ENCODE peak calls at places on chromosomes 6 and 20, in eight cellular contexts. Z is GM23338, W is HCT116, Y is upper lobe of left lung, H is GM12878, D is Panc1, T is HepG2, P is K562. S is an unnamed sample.

GRCh38 chr6:5290097-5290496 is 28.8 kb downstream of the FARS2 start:
- ATAC-seq in Z (no peak), D (no peak), P (no peak), Y (no peak), T (no peak), W (no peak), H (no peak), S (no peak)

GRCh38 chr6:2791124-2792050 is 26.2 kb downstream of the WRNIP1 start:
- ATAC-seq in T (peak; percentile 94), Z (peak; percentile 92), D (peak; percentile 94), W (peak; percentile 89), P (peak; percentile 97), Y (peak; percentile 83), H (peak; percentile 97), S (peak; percentile 88)

GRCh38 chr6:159521962-159522361 is 171.1 kb downstream of the SOD2 start:
- ATAC-seq in T (no peak), W (no peak), Y (no peak), Z (no peak), D (no peak), H (no peak), P (no peak), S (no peak)

GRCh38 chr6:56324396-56324795 is 77.0 kb upstream of the COL21A1 start:
- ATAC-seq in D (no peak), Y (no peak), H (no peak), T (peak; percentile 35), Z (no peak), W (no peak), P (no peak), S (peak; percentile 28)

GRCh38 chr6:148869589-148869988 is 122.8 kb downstream of the UST start:
- ATAC-seq in T (no peak), H (no peak), P (no peak), Z (no peak), W (peak; percentile 49), D (no peak), Y (no peak), S (peak; percentile 30)

GRCh38 chr6:116433313-116433712 is 27.9 kb upstream of the CALHM6 start:
- ATAC-seq in H (no peak), D (no peak), W (no peak), Z (no peak), Y (no peak), T (no peak), P (no peak), S (no peak)

GRCh38 chr6:75205776-75206334 is at the start of gene COL12A1:
- ATAC-seq in W (peak; percentile 63), H (no peak), Y (peak; percentile 82), P (no peak), Z (peak; percentile 23), D (peak; percentile 63), T (peak; percentile 41), S (peak; percentile 85)

GRCh38 chr6:145044606-145045275 is 690.6 kb downstream of the EPM2A start:
- ATAC-seq in Z (peak; percentile 38), H (no peak), T (peak; percentile 62), D (peak; percentile 78), W (no peak), Y (no peak), P (no peak), S (no peak)

GRCh38 chr6:42279966-42280629 is 62.4 kb upstream of the MRPS10 start:
- ATAC-seq in P (no peak), W (no peak), D (peak; percentile 65), T (peak; percentile 39), Z (peak; percentile 42), H (no peak), Y (no peak), S (no peak)
- TF ChIP-seq POLR2AphosphoS5 in P (no peak), W (no peak), D (no peak), T (no peak), Z (no peak), H (no peak), Y (no peak), S (no peak)

GRCh38 chr6:140046030-140046632 is 671.7 kb upstream of the CITED2 start:
- ATAC-seq in Y (no peak), Z (no peak), W (no peak), H (no peak), T (no peak), D (no peak), P (no peak), S (no peak)

GRCh38 chr6:140044626-140045025 is 670.2 kb upstream of the CITED2 start:
- ATAC-seq in T (no peak), W (no peak), P (no peak), D (no peak), Y (no peak), Z (no peak), H (no peak), S (no peak)

GRCh38 chr6:140048202-140048790 is 673.8 kb upstream of the CITED2 start:
- ATAC-seq in D (no peak), P (no peak), T (no peak), W (no peak), Z (no peak), Y (no peak), H (no peak), S (no peak)

GRCh38 chr6:140045116-140045515 is 670.7 kb upstream of the CITED2 start:
- ATAC-seq in Y (no peak), Z (no peak), T (no peak), D (no peak), P (no peak), W (no peak), H (no peak), S (no peak)

GRCh38 chr6:140047321-140047720 is 672.9 kb upstream of the CITED2 start:
- ATAC-seq in Y (no peak), W (no peak), D (no peak), T (no peak), Z (no peak), H (no peak), P (no peak), S (no peak)
- TF ChIP-seq POLR2AphosphoS5 in Y (no peak), W (no peak), D (no peak), T (no peak), Z (no peak), H (no peak), P (no peak), S (no peak)

DNA sequence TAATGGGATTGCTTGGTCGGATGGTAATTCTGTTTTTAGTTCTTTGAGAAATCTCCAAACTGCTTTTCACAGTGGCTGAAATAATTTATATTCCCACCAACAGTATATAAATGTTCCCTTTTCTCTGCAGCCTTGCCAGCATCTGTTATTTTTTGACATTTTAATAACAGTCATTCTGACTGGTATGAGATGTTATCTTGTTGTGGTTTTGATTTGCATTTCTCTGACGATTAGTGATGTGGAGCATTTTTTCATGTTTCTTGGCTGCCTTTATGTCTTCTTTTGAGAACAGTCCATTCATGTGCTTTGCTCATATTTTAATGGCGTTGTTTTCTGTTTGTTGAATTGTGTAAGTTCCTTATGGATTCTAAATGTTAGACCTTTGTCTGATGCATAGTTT is 641.6 kb downstream of the HACE1 start:
- ATAC-seq in Y (no peak), T (no peak), H (no peak), P (no peak), D (no peak), Z (no peak), W (no peak), S (no peak)
- TF ChIP-seq POLR2AphosphoS5 in Y (no peak), T (no peak), H (no peak), P (no peak), D (no peak), Z (no peak), W (no peak), S (no peak)

DNA sequence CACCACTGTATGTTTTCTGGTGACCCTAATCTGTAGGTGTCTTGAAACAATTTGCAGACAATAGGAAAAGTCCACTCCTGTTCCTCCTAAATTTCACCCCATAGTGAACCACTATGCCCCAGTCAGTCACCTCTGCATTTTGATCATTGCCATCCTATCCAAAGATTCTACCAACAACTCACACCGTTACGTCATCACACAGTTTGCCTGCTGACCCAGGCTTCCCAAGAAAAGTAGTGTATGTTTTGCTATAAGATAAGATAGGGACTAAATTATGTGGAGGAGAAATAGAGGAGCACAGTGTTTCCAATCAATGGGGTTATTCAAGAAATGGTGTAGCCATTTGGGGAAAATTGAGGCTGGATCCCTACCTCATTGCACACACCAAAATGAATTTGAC is 58.8 kb downstream of the GNAS start:
- ATAC-seq in T (no peak), Z (no peak), D (no peak), Y (no peak), W (no peak), P (peak; percentile 12), H (no peak), S (no peak)
- TF ChIP-seq POLR2AphosphoS5 in T (no peak), Z (no peak), D (no peak), Y (no peak), W (no peak), P (peak; percentile 20), H (peak; percentile 47), S (no peak)

DNA sequence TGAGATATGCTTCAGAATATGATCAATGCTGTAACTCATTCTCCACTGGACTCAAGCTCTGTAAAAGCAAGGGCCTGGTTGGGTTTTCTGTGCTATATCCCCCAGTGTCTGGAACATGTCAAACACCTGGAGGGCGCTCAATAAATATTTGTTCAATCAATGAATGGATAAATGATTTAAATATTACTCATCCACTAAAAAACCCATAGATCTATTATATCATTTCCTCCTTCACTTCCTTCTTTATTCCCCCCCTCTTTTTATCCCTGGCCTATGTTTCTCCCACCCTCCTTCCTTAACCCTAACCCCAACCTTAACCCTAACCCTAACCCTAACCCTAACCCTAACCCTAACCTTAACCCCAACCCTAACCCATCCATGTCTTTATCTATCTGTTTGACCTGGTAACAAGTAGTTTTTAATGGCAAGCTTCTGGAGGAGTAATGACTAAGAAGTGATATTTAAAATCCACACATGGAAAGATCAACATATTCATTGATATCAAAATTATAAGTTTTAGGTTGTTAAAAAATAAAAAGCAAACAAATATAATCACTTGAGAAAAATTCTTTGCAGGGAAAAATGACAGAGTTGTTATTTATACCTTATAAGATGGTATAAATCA is 103.8 kb upstream of the GLP1R start:
- ATAC-seq in H (no peak), Z (no peak), T (no peak), D (no peak), P (no peak), Y (no peak), W (no peak), S (no peak)
- TF ChIP-seq POLR2AphosphoS5 in H (no peak), Z (no peak), T (no peak), D (no peak), P (no peak), Y (no peak), W (no peak), S (no peak)

DNA sequence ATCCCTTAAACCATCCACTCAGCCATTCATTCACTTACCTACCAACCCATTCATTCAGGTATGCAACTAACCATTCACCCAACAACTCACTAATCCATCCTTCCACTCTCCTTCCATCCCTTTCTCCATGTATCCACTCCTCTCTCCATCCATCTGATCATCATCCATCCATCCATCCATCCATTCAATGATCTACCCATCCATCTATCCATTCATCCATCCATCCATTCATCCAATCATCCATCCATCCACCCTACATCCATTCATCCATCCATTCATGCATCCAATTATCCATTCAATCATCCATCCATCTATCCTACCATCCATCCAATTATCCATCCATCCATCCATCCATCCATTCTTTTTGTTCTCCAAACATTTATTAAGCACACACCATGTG is 13.8 kb upstream of the BCAS1 start:
- ATAC-seq in P (no peak), W (no peak), Y (no peak), Z (no peak), T (no peak), D (no peak), H (no peak), S (no peak)
- TF ChIP-seq POLR2AphosphoS5 in P (no peak), W (no peak), Y (no peak), Z (no peak), T (no peak), D (no peak), H (no peak), S (no peak)

S was measured in gastroesophageal sphincter.